ENCODE peak calls at places on chromosomes 13 and 19, in seven cellular contexts. One of them, this sample, is unnamed.

GRCh38 chr13:95139186-95139585 is 162.1 kb downstream of the ABCC4 start:
- DNase-seq in NCI-H1694: no peak
- DNase-seq in activated naive CD4-positive, alpha-beta T cell treated with anti-CD3 and anti-CD28 coated beads, Interleukin-2, amount 10 ng/mL, durations not matched to agents 7 days and 5 days: no peak
- DNase-seq in brain microvascular endothelial cell: no peak
- DNase-seq in K562: no peak
- DNase-seq in amniotic epithelial cell: no peak
- DNase-seq in NCI-H524: no peak
- DNase-seq in this sample: no peak

GRCh38 chr13:46160474-46161066 is 21.4 kb downstream of the LCP1 start:
- DNase-seq in NCI-H1694: peak
- DNase-seq in brain microvascular endothelial cell: peak
- DNase-seq in amniotic epithelial cell: peak
- DNase-seq in K562: peak
- DNase-seq in activated naive CD4-positive, alpha-beta T cell treated with anti-CD3 and anti-CD28 coated beads, Interleukin-2, amount 10 ng/mL, durations not matched to agents 7 days and 5 days: peak
- DNase-seq in NCI-H524: peak
- DNase-seq in this sample: no peak

GRCh38 chr13:53015971-53016370 is 12.6 kb upstream of the OLFM4 start:
- DNase-seq in NCI-H524: no peak
- DNase-seq in K562: no peak
- DNase-seq in amniotic epithelial cell: no peak
- DNase-seq in NCI-H1694: no peak
- DNase-seq in brain microvascular endothelial cell: no peak
- DNase-seq in activated naive CD4-positive, alpha-beta T cell treated with anti-CD3 and anti-CD28 coated beads, Interleukin-2, amount 10 ng/mL, durations not matched to agents 7 days and 5 days: no peak
- DNase-seq in this sample: no peak

GRCh38 chr19:55620410-55620809 is 4.0 kb downstream of the ZNF784 start:
- DNase-seq in NCI-H1694: no peak
- DNase-seq in amniotic epithelial cell: peak
- DNase-seq in K562: no peak
- DNase-seq in activated naive CD4-positive, alpha-beta T cell treated with anti-CD3 and anti-CD28 coated beads, Interleukin-2, amount 10 ng/mL, durations not matched to agents 7 days and 5 days: no peak
- DNase-seq in brain microvascular endothelial cell: no peak
- DNase-seq in NCI-H524: no peak
- DNase-seq in this sample: no peak

GRCh38 chr13:29162638-29163037 is 342.5 kb downstream of the MTUS2 start:
- DNase-seq in NCI-H1694: no peak
- DNase-seq in NCI-H524: no peak
- DNase-seq in amniotic epithelial cell: peak
- DNase-seq in activated naive CD4-positive, alpha-beta T cell treated with anti-CD3 and anti-CD28 coated beads, Interleukin-2, amount 10 ng/mL, durations not matched to agents 7 days and 5 days: no peak
- DNase-seq in brain microvascular endothelial cell: no peak
- DNase-seq in K562: peak
- DNase-seq in this sample: no peak

GRCh38 chr13:110107568-110108347 is 199.2 kb downstream of the COL4A1 start:
- DNase-seq in K562: no peak
- DNase-seq in activated naive CD4-positive, alpha-beta T cell treated with anti-CD3 and anti-CD28 coated beads, Interleukin-2, amount 10 ng/mL, durations not matched to agents 7 days and 5 days: no peak
- DNase-seq in brain microvascular endothelial cell: no peak
- DNase-seq in NCI-H524: no peak
- DNase-seq in NCI-H1694: no peak
- DNase-seq in amniotic epithelial cell: peak
- DNase-seq in this sample: no peak

GRCh38 chr19:2016041-2016807 is 710 bp upstream of the BTBD2 start:
- DNase-seq in K562: peak
- DNase-seq in NCI-H1694: peak
- DNase-seq in activated naive CD4-positive, alpha-beta T cell treated with anti-CD3 and anti-CD28 coated beads, Interleukin-2, amount 10 ng/mL, durations not matched to agents 7 days and 5 days: peak
- DNase-seq in brain microvascular endothelial cell: peak
- DNase-seq in amniotic epithelial cell: peak
- DNase-seq in NCI-H524: peak
- DNase-seq in this sample: no peak

GRCh38 chr13:39148513-39148961 is 110.3 kb downstream of the NHLRC3 start:
- DNase-seq in NCI-H1694: no peak
- DNase-seq in amniotic epithelial cell: peak
- DNase-seq in K562: no peak
- DNase-seq in NCI-H524: no peak
- DNase-seq in brain microvascular endothelial cell: peak
- DNase-seq in activated naive CD4-positive, alpha-beta T cell treated with anti-CD3 and anti-CD28 coated beads, Interleukin-2, amount 10 ng/mL, durations not matched to agents 7 days and 5 days: no peak
- DNase-seq in this sample: no peak

GRCh38 chr19:46319620-46320019 is 22.8 kb downstream of the HIF3A start:
- DNase-seq in K562: no peak
- DNase-seq in NCI-H1694: no peak
- DNase-seq in NCI-H524: no peak
- DNase-seq in brain microvascular endothelial cell: no peak
- DNase-seq in activated naive CD4-positive, alpha-beta T cell treated with anti-CD3 and anti-CD28 coated beads, Interleukin-2, amount 10 ng/mL, durations not matched to agents 7 days and 5 days: no peak
- DNase-seq in amniotic epithelial cell: no peak
- DNase-seq in this sample: peak

GRCh38 chr13:99572921-99573320 is 71.6 kb downstream of the TM9SF2 start:
- DNase-seq in NCI-H1694: no peak
- DNase-seq in brain microvascular endothelial cell: no peak
- DNase-seq in NCI-H524: peak
- DNase-seq in activated naive CD4-positive, alpha-beta T cell treated with anti-CD3 and anti-CD28 coated beads, Interleukin-2, amount 10 ng/mL, durations not matched to agents 7 days and 5 days: no peak
- DNase-seq in amniotic epithelial cell: peak
- DNase-seq in K562: no peak
- DNase-seq in this sample: no peak

GRCh38 chr13:80113714-80114454 is 227.0 kb downstream of the SPRY2 start:
- DNase-seq in NCI-H524: no peak
- DNase-seq in brain microvascular endothelial cell: no peak
- DNase-seq in amniotic epithelial cell: no peak
- DNase-seq in K562: no peak
- DNase-seq in activated naive CD4-positive, alpha-beta T cell treated with anti-CD3 and anti-CD28 coated beads, Interleukin-2, amount 10 ng/mL, durations not matched to agents 7 days and 5 days: no peak
- DNase-seq in NCI-H1694: no peak
- DNase-seq in this sample: no peak